ENCODE peak calls at places on chromosomes 1 and 21, in five cellular contexts. Q, X, Y, I and N are unnamed samples.

GRCh38 chr1:211353562-211354212 is 27.1 kb downstream of the TRAF5 start:
- DNase-seq in Q (no peak), X (no peak), Y (no peak), I (no peak), N (no peak)

GRCh38 chr1:167708940-167709389 is 12.8 kb upstream of the MPZL1 start:
- DNase-seq in Q (no peak), X (no peak), Y (no peak), I (no peak), N (no peak)

GRCh38 chr1:13749543-13750307 is 49.7 kb downstream of the PRDM2 start:
- DNase-seq in Q (no peak), X (peak; percentile 69), Y (peak; percentile 82), I (peak; percentile 82), N (peak; percentile 41)

GRCh38 chr1:147207192-147207591 is 17.9 kb downstream of the FMO5 start:
- DNase-seq in Q (no peak), X (no peak), Y (no peak), I (no peak), N (no peak)

GRCh38 chr1:53541761-53542550 is 82.8 kb downstream of the DMRTB1 start:
- DNase-seq in Q (peak; percentile 88), X (peak; percentile 80), Y (peak; percentile 98), I (peak; percentile 59), N (no peak)

GRCh38 chr1:84776639-84777038 is 86.4 kb upstream of the SSX2IP start:
- DNase-seq in Q (no peak), X (no peak), Y (no peak), I (no peak), N (no peak)

GRCh38 chr1:226268421-226269124 is 40.4 kb downstream of the LIN9 start:
- DNase-seq in Q (peak; percentile 39), X (no peak), Y (peak; percentile 69), I (no peak), N (no peak)

GRCh38 chr1:30314591-30314990 is 408.8 kb downstream of the MATN1 start:
- DNase-seq in Q (no peak), X (no peak), Y (no peak), I (no peak), N (no peak)

GRCh38 chr1:115537415-115537814 is 104.4 kb upstream of the VANGL1 start:
- DNase-seq in Q (no peak), X (no peak), Y (no peak), I (no peak), N (no peak)

GRCh38 chr21:20343186-20343585 is 655.0 kb upstream of the NCAM2 start:
- DNase-seq in Q (no peak), X (no peak), Y (no peak), I (no peak), N (no peak)

GRCh38 chr1:205978676-205979075 is 24.5 kb downstream of the RAB7B start:
- DNase-seq in Q (no peak), X (no peak), Y (no peak), I (no peak), N (no peak)

GRCh38 chr1:192225713-192226112 is 67.5 kb downstream of the RGS18 start:
- DNase-seq in Q (peak; percentile 32), X (no peak), Y (peak; percentile 2), I (no peak), N (no peak)

GRCh38 chr1:234926574-234927311 is 201.9 kb downstream of the TOMM20 start:
- DNase-seq in Q (no peak), X (no peak), Y (no peak), I (no peak), N (no peak)

GRCh38 chr1:91697322-91698260 is 188.4 kb downstream of the TGFBR3 start:
- DNase-seq in Q (peak; percentile 57), X (no peak), Y (peak; percentile 84), I (no peak), N (peak; percentile 60)

GRCh38 chr1:85612704-85613361 is 32.3 kb downstream of the CCN1 start:
- DNase-seq in Q (peak; percentile 97), X (peak; percentile 52), Y (peak; percentile 86), I (peak; percentile 71), N (no peak)

DNA sequence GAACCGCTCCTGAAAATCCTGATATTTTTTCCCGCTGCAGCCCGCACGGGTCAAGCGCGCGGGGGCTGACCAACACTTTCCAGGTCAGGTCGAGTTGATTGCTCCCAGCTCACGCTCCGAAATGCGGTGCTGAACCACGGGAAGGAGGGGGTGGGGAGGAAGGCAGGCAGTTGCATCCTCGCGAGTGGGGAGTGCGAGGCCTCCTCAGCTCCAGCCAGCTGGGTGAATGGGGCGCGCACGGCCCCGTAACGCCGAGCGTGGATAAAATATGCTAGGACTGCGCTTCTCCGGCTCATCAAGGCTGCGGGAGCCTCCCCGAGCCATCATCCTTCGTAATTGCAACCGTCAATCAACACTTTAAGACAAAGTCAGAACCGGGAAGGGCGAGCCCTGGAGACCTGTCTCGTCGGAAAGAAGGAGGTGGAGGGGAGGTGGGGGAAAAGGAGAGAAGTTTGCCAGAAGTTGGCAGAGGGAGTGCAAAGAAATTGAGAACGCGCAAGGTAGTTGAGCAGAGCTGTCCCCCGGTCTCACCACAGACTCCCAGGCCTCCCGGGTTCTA is 8.0 kb downstream of the NR5A2 start:
- DNase-seq in Q (no peak), X (peak; percentile 69), Y (peak; percentile 17), I (no peak), N (no peak)
- TF ChIP-seq EZH2 in Q (peak; percentile 81), X (peak; percentile 4), Y (peak; percentile 61), I (peak; percentile 80), N (no peak)

DNA sequence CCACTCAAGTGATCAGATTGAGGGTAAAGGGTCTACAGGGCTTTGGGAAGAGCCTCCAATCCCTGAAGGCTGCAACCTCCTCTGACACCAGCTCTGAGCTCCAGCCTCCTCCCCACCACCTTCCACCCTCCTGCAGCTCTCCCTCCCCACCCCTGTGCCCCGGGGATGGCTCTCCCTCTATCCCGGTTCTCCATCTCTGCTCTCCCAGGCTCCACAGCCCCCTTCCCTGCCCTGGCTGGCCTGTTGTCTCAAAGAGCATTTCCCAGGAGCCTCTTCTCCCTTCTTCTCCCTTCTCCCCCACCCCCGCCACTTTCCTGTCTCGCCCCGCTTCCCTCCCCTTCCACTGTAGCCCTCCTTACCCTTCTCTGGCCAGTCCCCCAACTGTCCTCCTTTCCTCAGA is 1.1 kb downstream of the PLEKHA6 start:
- DNase-seq in Q (no peak), X (no peak), Y (no peak), I (no peak), N (no peak)
- H2AFZ ChIP-seq in Q (no peak overlapping the region), X (no peak overlapping the region), Y (no peak overlapping the region), I (no peak overlapping the region), N (no peak overlapping the region)

DNA sequence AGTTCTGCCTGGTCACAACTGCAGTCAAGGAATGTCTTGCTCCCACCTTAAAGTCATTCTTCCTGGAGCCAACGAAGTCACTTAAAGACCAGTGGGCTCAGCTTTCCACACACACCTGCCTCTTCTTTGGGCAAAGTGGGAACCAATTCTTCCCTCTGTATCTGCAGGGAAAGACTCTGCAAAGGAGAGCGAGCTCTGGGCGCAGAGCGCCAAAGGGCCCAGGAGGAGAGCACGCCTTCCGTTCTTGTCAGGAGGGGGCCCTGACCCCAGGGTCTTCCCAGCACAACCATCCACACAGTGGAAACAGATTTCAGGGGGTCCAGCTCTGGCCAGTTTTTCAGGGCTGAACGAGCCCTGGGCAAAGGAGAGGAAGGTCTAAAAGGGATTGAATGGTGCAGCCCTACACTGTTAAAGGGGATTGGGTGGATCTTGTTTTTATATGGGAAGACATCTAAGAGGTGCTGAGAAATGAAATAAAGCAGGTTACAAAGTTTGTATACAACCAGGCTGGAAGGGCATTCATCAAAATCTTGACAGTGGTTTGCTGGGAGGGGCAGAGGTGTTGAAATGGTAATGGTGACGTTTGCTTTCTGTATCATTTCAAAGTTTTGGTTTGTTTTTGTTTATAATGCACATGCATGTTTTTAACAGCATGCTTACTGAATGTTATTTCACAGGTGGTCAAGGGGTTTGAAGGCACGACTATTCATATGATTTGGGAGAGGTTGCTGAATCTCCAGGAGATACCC is 6.9 kb upstream of the OLIG2 start:
- DNase-seq in Q (no peak), X (no peak), Y (no peak), I (no peak), N (no peak)
- TF ChIP-seq EZH2 in Q (no peak), X (no peak), Y (no peak), I (no peak), N (no peak)

GRCh38 chr1:107786214-107786842 is 178.7 kb downstream of the VAV3 start:
- DNase-seq in Q (no peak), X (no peak), Y (no peak), I (no peak), N (no peak)

GRCh38 chr1:107787299-107787698 is 177.7 kb downstream of the VAV3 start:
- DNase-seq in Q (no peak), X (peak; percentile 69), Y (peak; percentile 3), I (no peak), N (peak; percentile 52)

GRCh38 chr1:107788189-107788588 is 176.8 kb downstream of the VAV3 start:
- DNase-seq in Q (no peak), X (no peak), Y (peak; percentile 5), I (no peak), N (no peak)

GRCh38 chr1:107782192-107782845 is 182.7 kb downstream of the VAV3 start:
- DNase-seq in Q (peak; percentile 19), X (peak; percentile 78), Y (peak; percentile 60), I (peak; percentile 80), N (peak; percentile 45)

GRCh38 chr1:107785506-107786213 is 179.3 kb downstream of the VAV3 start:
- DNase-seq in Q (no peak), X (no peak), Y (no peak), I (no peak), N (peak; percentile 50)
- H2AFZ ChIP-seq in Q (no peak overlapping the region), X (no peak overlapping the region), Y (no peak overlapping the region), I (no peak overlapping the region), N (no peak overlapping the region)

GRCh38 chr1:16621300-16621658 is 7.9 kb upstream of the NBPF1 start:
- DNase-seq in Q (no peak), X (peak; percentile 23), Y (no peak), I (no peak), N (no peak)
- TF ChIP-seq EZH2 in Q (no peak), X (no peak), Y (no peak), I (no peak), N (no peak)

GRCh38 chr1:213325482-213325881 is 274.4 kb downstream of the RPS6KC1 start:
- DNase-seq in Q (no peak), X (no peak), Y (no peak), I (no peak), N (no peak)
- H2AFZ ChIP-seq in Q (peak overlapping the region; percentile 19), X (peak overlapping the region; percentile 83), Y (no peak overlapping the region), I (no peak overlapping the region), N (no peak overlapping the region)